ENCODE peak calls at places on chromosomes 6 and 20, in five cellular contexts. One of them, this sample, is unnamed. For H3K9me3, the result is how much of the 10 kb centered on the place peaks cover.

GRCh38 chr6:168207421-168208175 is 112.0 kb downstream of the DACT2 start:
- DNase-seq in mesenchymal stem cell: no peak
- DNase-seq in neuronal stem cell: no peak
- DNase-seq in adipocyte: no peak
- DNase-seq in Karpas-422: no peak
- DNase-seq in this sample: no peak

GRCh38 chr20:20562507-20562906 is 149.9 kb downstream of the RALGAPA2 start:
- DNase-seq in neuronal stem cell: no peak
- DNase-seq in adipocyte: no peak
- DNase-seq in Karpas-422: no peak
- DNase-seq in mesenchymal stem cell: no peak
- DNase-seq in this sample: no peak

GRCh38 chr6:144310761-144311160 is 25.6 kb downstream of the UTRN start:
- DNase-seq in mesenchymal stem cell: no peak
- DNase-seq in Karpas-422: no peak
- DNase-seq in adipocyte: no peak
- DNase-seq in neuronal stem cell: no peak
- DNase-seq in this sample: no peak

GRCh38 chr6:33700391-33701050 is 11.0 kb downstream of the UQCC2 start:
- DNase-seq in Karpas-422: peak
- DNase-seq in neuronal stem cell: peak
- DNase-seq in adipocyte: peak
- DNase-seq in mesenchymal stem cell: peak
- DNase-seq in this sample: peak

GRCh38 chr6:136037246-136037884 is 185.9 kb downstream of the PDE7B start:
- DNase-seq in mesenchymal stem cell: no peak
- DNase-seq in adipocyte: no peak
- DNase-seq in Karpas-422: no peak
- DNase-seq in neuronal stem cell: no peak
- DNase-seq in this sample: no peak

GRCh38 chr20:9147553-9148024 is 78.7 kb downstream of the PLCB4 start:
- DNase-seq in mesenchymal stem cell: peak
- DNase-seq in adipocyte: peak
- DNase-seq in Karpas-422: no peak
- DNase-seq in neuronal stem cell: no peak
- DNase-seq in this sample: no peak

GRCh38 chr6:1821188-1822183 is 211.8 kb downstream of the FOXC1 start:
- DNase-seq in adipocyte: peak
- DNase-seq in mesenchymal stem cell: no peak
- DNase-seq in Karpas-422: no peak
- DNase-seq in neuronal stem cell: no peak
- DNase-seq in this sample: no peak

GRCh38 chr6:116011520-116011919 is 49.2 kb downstream of the FRK start:
- DNase-seq in mesenchymal stem cell: no peak
- DNase-seq in adipocyte: no peak
- DNase-seq in Karpas-422: no peak
- DNase-seq in neuronal stem cell: no peak
- DNase-seq in this sample: no peak

GRCh38 chr6:18684343-18684742 is 297.2 kb downstream of the RNF144B start:
- DNase-seq in Karpas-422: no peak
- DNase-seq in mesenchymal stem cell: no peak
- DNase-seq in adipocyte: no peak
- DNase-seq in neuronal stem cell: no peak
- DNase-seq in this sample: no peak

GRCh38 chr6:26233608-26234420 is 131.2 kb upstream of the BTN3A2 start:
- DNase-seq in adipocyte: peak
- DNase-seq in neuronal stem cell: no peak
- DNase-seq in Karpas-422: peak
- DNase-seq in mesenchymal stem cell: peak
- DNase-seq in this sample: no peak

GRCh38 chr20:38158701-38159325 is 6.3 kb downstream of the TGM2 start:
- DNase-seq in mesenchymal stem cell: no peak
- DNase-seq in Karpas-422: no peak
- DNase-seq in adipocyte: no peak
- DNase-seq in neuronal stem cell: no peak
- DNase-seq in this sample: no peak

GRCh38 chr6:158283304-158284005 is 28.8 kb upstream of the TULP4 start:
- DNase-seq in neuronal stem cell: peak
- DNase-seq in Karpas-422: peak
- DNase-seq in adipocyte: peak
- DNase-seq in mesenchymal stem cell: peak
- DNase-seq in this sample: peak

GRCh38 chr6:43453831-43454230 is 1.5 kb downstream of the DLK2 start:
- DNase-seq in adipocyte: no peak
- DNase-seq in neuronal stem cell: no peak
- DNase-seq in Karpas-422: no peak
- DNase-seq in mesenchymal stem cell: no peak
- DNase-seq in this sample: no peak

GRCh38 chr20:33172781-33173180 is 4.8 kb downstream of the BPIFA2 start:
- DNase-seq in Karpas-422: no peak
- DNase-seq in mesenchymal stem cell: no peak
- DNase-seq in adipocyte: no peak
- DNase-seq in neuronal stem cell: no peak
- DNase-seq in this sample: no peak

GRCh38 chr6:53752440-53752839 is 42.4 kb upstream of the LRRC1 start:
- DNase-seq in mesenchymal stem cell: no peak
- DNase-seq in adipocyte: no peak
- DNase-seq in Karpas-422: no peak
- DNase-seq in neuronal stem cell: no peak
- DNase-seq in this sample: no peak
- H3K9ac ChIP-seq in mesenchymal stem cell: no peak
- H3K9ac ChIP-seq in adipocyte: no peak
- H3K9ac ChIP-seq in Karpas-422: no peak
- H3K9ac ChIP-seq in neuronal stem cell: no peak
- H3K9ac ChIP-seq in this sample: no peak

GRCh38 chr20:63383556-63383955 is 22.4 kb upstream of the CHRNA4 start:
- DNase-seq in Karpas-422: no peak
- DNase-seq in adipocyte: no peak
- DNase-seq in mesenchymal stem cell: no peak
- DNase-seq in neuronal stem cell: no peak
- DNase-seq in this sample: no peak
- H3K4me3 ChIP-seq in Karpas-422: no peak
- H3K4me3 ChIP-seq in adipocyte: no peak
- H3K4me3 ChIP-seq in mesenchymal stem cell: no peak
- H3K4me3 ChIP-seq in neuronal stem cell: no peak
- H3K4me3 ChIP-seq in this sample: no peak

GRCh38 chr6:120935908-120936307 is 398.4 kb downstream of the TBC1D32 start:
- DNase-seq in neuronal stem cell: no peak
- DNase-seq in Karpas-422: no peak
- DNase-seq in mesenchymal stem cell: no peak
- DNase-seq in adipocyte: no peak
- DNase-seq in this sample: no peak

GRCh38 chr6:120935007-120935406 is 399.3 kb downstream of the TBC1D32 start:
- DNase-seq in Karpas-422: no peak
- DNase-seq in mesenchymal stem cell: no peak
- DNase-seq in neuronal stem cell: no peak
- DNase-seq in adipocyte: no peak
- DNase-seq in this sample: no peak

GRCh38 chr6:120938876-120939231 is 395.4 kb downstream of the TBC1D32 start:
- DNase-seq in Karpas-422: peak
- DNase-seq in neuronal stem cell: no peak
- DNase-seq in adipocyte: no peak
- DNase-seq in mesenchymal stem cell: no peak
- DNase-seq in this sample: no peak

DNA sequence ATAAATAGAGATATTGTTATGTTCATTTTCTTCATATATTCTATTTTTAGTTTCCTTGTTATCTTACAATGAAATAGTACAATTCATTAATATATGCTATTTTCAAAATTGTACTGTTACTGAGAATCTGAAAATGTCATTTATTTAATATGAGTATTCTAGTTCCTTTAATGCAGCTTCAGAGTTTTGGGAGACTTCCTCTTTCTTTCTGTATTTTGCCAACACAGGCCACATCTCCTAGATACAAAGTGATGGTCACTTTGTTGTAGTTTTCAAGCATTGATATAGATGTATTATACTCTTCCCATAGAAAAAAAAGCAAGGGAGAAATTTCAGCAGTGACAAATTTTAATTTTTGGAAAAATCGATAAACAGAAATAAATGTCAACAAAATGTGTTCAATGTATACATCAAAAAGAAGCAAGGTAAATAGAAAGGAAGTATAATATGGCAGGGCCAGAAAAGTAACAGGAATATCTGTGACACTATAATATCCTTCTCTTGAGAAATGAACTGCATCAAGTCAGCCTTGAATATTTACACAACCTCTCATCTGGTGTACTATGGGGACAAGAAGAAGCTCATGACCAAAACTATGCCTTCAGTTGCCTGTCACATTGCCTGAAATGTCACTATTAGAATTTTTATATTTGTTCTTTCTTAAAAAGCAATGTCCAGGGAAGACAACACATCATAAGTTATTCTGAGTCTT is 396.0 kb downstream of the TBC1D32 start:
- DNase-seq in adipocyte: no peak
- DNase-seq in mesenchymal stem cell: no peak
- DNase-seq in Karpas-422: no peak
- DNase-seq in neuronal stem cell: no peak
- DNase-seq in this sample: no peak
- H3K9me3 ChIP-seq in adipocyte: under half
- H3K9me3 ChIP-seq in mesenchymal stem cell: under half
- H3K9me3 ChIP-seq in Karpas-422: under half
- H3K9me3 ChIP-seq in neuronal stem cell: under half
- H3K9me3 ChIP-seq in this sample: under half

DNA sequence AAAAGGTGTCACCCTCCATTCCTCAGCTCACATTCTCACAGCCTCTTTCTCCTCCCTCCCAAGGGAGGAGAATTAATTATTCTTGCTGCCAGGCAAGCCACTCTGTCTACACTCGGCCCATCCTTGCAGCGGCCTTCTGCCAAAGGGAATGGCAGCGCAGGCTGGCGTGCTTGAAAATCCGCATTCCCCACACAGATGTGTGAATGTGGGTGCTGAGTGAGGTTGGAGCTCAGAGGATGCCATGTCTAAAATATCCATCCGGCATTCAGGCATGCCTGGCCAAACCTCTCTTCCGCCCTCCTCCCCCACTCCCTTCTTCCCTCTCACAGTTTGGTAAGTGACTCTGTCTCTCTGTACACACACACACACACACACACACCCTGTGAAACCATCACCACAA is 27.7 kb downstream of the PNPLA1 start:
- DNase-seq in Karpas-422: no peak
- DNase-seq in mesenchymal stem cell: no peak
- DNase-seq in neuronal stem cell: no peak
- DNase-seq in adipocyte: no peak
- DNase-seq in this sample: no peak
- H3K9ac ChIP-seq in Karpas-422: no peak
- H3K9ac ChIP-seq in mesenchymal stem cell: no peak
- H3K9ac ChIP-seq in neuronal stem cell: no peak
- H3K9ac ChIP-seq in adipocyte: peak
- H3K9ac ChIP-seq in this sample: no peak

GRCh38 chr20:43971233-43971632 is 56.6 kb downstream of the TOX2 start:
- DNase-seq in neuronal stem cell: no peak
- DNase-seq in Karpas-422: no peak
- DNase-seq in adipocyte: no peak
- DNase-seq in mesenchymal stem cell: no peak
- DNase-seq in this sample: no peak
- H3K4me3 ChIP-seq in neuronal stem cell: no peak
- H3K4me3 ChIP-seq in Karpas-422: no peak
- H3K4me3 ChIP-seq in adipocyte: no peak
- H3K4me3 ChIP-seq in mesenchymal stem cell: no peak
- H3K4me3 ChIP-seq in this sample: no peak

GRCh38 chr20:40760399-40760798 is 71.4 kb upstream of the MAFB start:
- DNase-seq in Karpas-422: no peak
- DNase-seq in neuronal stem cell: no peak
- DNase-seq in adipocyte: no peak
- DNase-seq in mesenchymal stem cell: no peak
- DNase-seq in this sample: no peak

GRCh38 chr20:40766790-40767529 is 77.9 kb upstream of the MAFB start:
- DNase-seq in neuronal stem cell: no peak
- DNase-seq in adipocyte: no peak
- DNase-seq in mesenchymal stem cell: no peak
- DNase-seq in Karpas-422: no peak
- DNase-seq in this sample: peak

GRCh38 chr20:40766081-40766480 is 77.0 kb upstream of the MAFB start:
- DNase-seq in adipocyte: no peak
- DNase-seq in mesenchymal stem cell: no peak
- DNase-seq in Karpas-422: no peak
- DNase-seq in neuronal stem cell: no peak
- DNase-seq in this sample: no peak

GRCh38 chr20:40767530-40767924 is 78.5 kb upstream of the MAFB start:
- DNase-seq in mesenchymal stem cell: no peak
- DNase-seq in Karpas-422: no peak
- DNase-seq in neuronal stem cell: no peak
- DNase-seq in adipocyte: no peak
- DNase-seq in this sample: no peak

DNA sequence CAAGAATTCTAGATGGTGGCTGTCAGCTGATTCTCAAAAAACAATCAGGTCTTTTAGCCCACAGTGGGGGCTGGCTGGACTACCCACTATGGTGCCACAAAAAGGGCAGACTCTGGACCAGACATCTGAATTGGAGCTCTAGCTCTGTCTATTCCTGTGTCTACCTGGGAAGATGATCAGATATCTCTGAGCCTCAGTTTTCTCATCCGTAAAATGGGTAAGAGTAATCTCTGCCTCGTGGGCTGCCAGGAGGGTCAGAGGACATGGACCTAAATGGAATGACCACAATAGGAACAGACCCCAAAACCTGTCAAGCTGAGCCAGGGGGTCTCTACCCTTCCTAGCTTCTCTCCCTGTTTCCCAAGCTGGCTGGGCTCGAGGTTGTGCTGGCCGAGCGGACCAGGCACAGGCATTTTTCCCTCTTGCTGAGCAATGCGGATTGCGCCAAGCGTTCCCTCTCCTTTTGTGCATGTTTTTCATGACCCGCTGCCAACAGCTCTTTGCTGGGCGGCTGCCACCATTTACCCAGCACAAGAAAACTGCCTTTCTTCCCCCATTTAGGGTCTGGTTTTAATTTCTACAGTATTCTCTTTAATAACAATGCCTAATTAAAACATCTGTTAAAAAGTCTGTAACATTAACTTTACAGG is 74.7 kb upstream of the MAFB start:
- DNase-seq in Karpas-422: no peak
- DNase-seq in mesenchymal stem cell: no peak
- DNase-seq in neuronal stem cell: no peak
- DNase-seq in adipocyte: peak
- DNase-seq in this sample: no peak
- H3K9me3 ChIP-seq in Karpas-422: under half
- H3K9me3 ChIP-seq in mesenchymal stem cell: under half
- H3K9me3 ChIP-seq in neuronal stem cell: under half
- H3K9me3 ChIP-seq in adipocyte: under half
- H3K9me3 ChIP-seq in this sample: under half

DNA sequence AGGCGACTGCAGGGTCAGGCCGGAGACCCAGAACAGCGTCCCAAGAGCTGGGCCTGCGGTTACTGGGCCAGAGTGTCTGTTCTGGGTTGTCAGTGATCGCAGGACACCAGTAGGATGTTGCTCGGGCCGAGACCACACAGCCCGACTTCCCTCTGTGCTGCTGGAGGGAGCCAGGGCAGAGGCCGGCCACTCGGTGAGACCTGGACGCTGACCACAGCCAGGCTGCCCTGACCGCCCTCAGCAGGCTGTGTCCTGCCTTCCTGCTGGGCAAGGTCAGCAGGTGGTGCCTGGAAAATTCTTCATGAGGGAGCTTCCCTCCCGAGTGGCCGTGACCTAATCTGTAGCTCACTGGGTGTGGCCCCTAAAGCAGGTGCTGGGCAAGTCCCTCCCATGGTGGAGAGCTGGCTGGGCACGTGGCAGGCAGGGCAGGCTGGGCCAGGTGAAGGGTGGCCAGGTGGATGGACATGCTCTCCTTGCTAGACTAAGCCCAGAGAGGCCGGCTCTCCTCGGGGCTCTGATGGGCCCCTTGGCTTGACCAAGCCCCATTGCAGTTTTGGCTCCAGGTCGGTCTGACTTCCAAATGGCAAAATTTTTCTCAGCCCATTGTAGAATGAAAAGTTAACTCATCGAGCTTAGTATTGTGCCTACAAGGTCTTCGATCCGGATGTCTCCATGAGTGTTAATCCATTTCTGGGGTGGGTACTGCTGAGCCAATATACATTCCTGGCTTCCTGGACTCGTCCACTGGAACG is 1.9 kb downstream of the SLCO4A1 start:
- DNase-seq in Karpas-422: no peak
- DNase-seq in mesenchymal stem cell: no peak
- DNase-seq in neuronal stem cell: no peak
- DNase-seq in adipocyte: no peak
- DNase-seq in this sample: no peak
- H3K9ac ChIP-seq in Karpas-422: no peak
- H3K9ac ChIP-seq in mesenchymal stem cell: no peak
- H3K9ac ChIP-seq in neuronal stem cell: no peak
- H3K9ac ChIP-seq in adipocyte: no peak
- H3K9ac ChIP-seq in this sample: no peak